ENCODE peak calls at places on chromosome 2, in six cellular contexts. D, W, L, H, O and Y are unnamed samples.

GRCh38 chr2:169485650-169486138 is 6.4 kb downstream of the BBS5 start:
- DNase-seq in D (no peak), W (no peak), L (no peak), H (no peak), O (no peak), Y (no peak)

GRCh38 chr2:157790780-157791179 is 85.3 kb downstream of the ACVR1 start:
- DNase-seq in D (no peak), W (no peak), L (no peak), H (no peak), O (no peak), Y (no peak)

GRCh38 chr2:38581193-38582147 is 21.3 kb downstream of the HNRNPLL start:
- DNase-seq in D (no peak), W (peak), L (no peak), H (peak), O (peak), Y (peak)

GRCh38 chr2:230619471-230619870 is 93.2 kb upstream of the CAB39 start:
- DNase-seq in D (no peak), W (no peak), L (no peak), H (no peak), O (no peak), Y (no peak)

GRCh38 chr2:186256540-186256939 is 229.5 kb upstream of the ZC3H15 start:
- DNase-seq in D (no peak), W (peak), L (no peak), H (peak), O (peak), Y (peak)

GRCh38 chr2:11446733-11447248 is 19.2 kb downstream of the E2F6 start:
- DNase-seq in D (peak), W (peak), L (peak), H (peak), O (no peak), Y (peak)

GRCh38 chr2:82811946-82812345 is 1647.1 kb downstream of the SUCLG1 start:
- DNase-seq in D (no peak), W (no peak), L (no peak), H (no peak), O (no peak), Y (no peak)

GRCh38 chr2:203783496-203784203 is 77.2 kb downstream of the CD28 start:
- DNase-seq in D (no peak), W (peak), L (no peak), H (peak), O (no peak), Y (peak)

GRCh38 chr2:200165687-200166086 is 140.8 kb upstream of the SPATS2L start:
- DNase-seq in D (no peak), W (no peak), L (no peak), H (no peak), O (no peak), Y (no peak)

GRCh38 chr2:110828330-110828729 is 96.0 kb downstream of the ACOXL start:
- DNase-seq in D (no peak), W (no peak), L (no peak), H (no peak), O (peak), Y (no peak)

GRCh38 chr2:52000156-52000855 is 968.4 kb upstream of the NRXN1 start:
- DNase-seq in D (no peak), W (no peak), L (no peak), H (peak), O (no peak), Y (no peak)

GRCh38 chr2:134301099-134301970 is 47.5 kb downstream of the MGAT5 start:
- DNase-seq in D (no peak), W (peak), L (no peak), H (peak), O (peak), Y (peak)

GRCh38 chr2:54459037-54459441 is 2.9 kb downstream of the SPTBN1 start:
- DNase-seq in D (no peak), W (peak), L (no peak), H (peak), O (peak), Y (peak)

GRCh38 chr2:127270663-127271062 is 23.3 kb downstream of the ERCC3 start:
- DNase-seq in D (no peak), W (no peak), L (no peak), H (no peak), O (no peak), Y (no peak)

GRCh38 chr2:32355976-32356734 is 668 bp upstream of the BIRC6 start:
- DNase-seq in D (no peak), W (no peak), L (no peak), H (no peak), O (no peak), Y (no peak)

GRCh38 chr2:38653715-38654494 is 12.0 kb upstream of the GALM start:
- DNase-seq in D (no peak), W (no peak), L (peak), H (no peak), O (no peak), Y (no peak)

GRCh38 chr2:96800762-96801463 is 15.2 kb upstream of the CNNM3 start:
- DNase-seq in D (peak), W (peak), L (peak), H (peak), O (no peak), Y (peak)

GRCh38 chr2:105919826-105920225 is 175.1 kb downstream of the NCK2 start:
- DNase-seq in D (no peak), W (peak), L (peak), H (peak), O (no peak), Y (peak)

GRCh38 chr2:173354073-173354600 is 535 bp upstream of the CDCA7 start:
- DNase-seq in D (no peak), W (no peak), L (no peak), H (peak), O (no peak), Y (peak)

GRCh38 chr2:120604767-120605166 is 130.9 kb upstream of the GLI2 start:
- DNase-seq in D (no peak), W (no peak), L (no peak), H (no peak), O (no peak), Y (no peak)

GRCh38 chr2:179191110-179191509 is 73.5 kb downstream of the SESTD1 start:
- DNase-seq in D (no peak), W (no peak), L (no peak), H (no peak), O (no peak), Y (no peak)

GRCh38 chr2:151575338-151575737 is 158.9 kb downstream of the NEB start:
- DNase-seq in D (no peak), W (peak), L (no peak), H (peak), O (no peak), Y (no peak)

GRCh38 chr2:28407131-28407975 is 14.7 kb downstream of the FOSL2 start:
- DNase-seq in D (peak), W (no peak), L (no peak), H (no peak), O (no peak), Y (no peak)

GRCh38 chr2:113175736-113176695 is 2.2 kb downstream of the PSD4 start:
- DNase-seq in D (no peak), W (no peak), L (no peak), H (no peak), O (no peak), Y (no peak)

GRCh38 chr2:101776172-101777043 is 78.9 kb downstream of the MAP4K4 start:
- DNase-seq in D (no peak), W (no peak), L (no peak), H (peak), O (peak), Y (no peak)

GRCh38 chr2:160029270-160029628 is 33.2 kb downstream of the PLA2R1 start:
- DNase-seq in D (no peak), W (no peak), L (no peak), H (no peak), O (no peak), Y (no peak)

GRCh38 chr2:84495539-84496146 is 20.7 kb upstream of the DNAH6 start:
- DNase-seq in D (no peak), W (peak), L (no peak), H (peak), O (peak), Y (peak)

GRCh38 chr2:168773719-168774521 is 28.5 kb upstream of the NOSTRIN start:
- DNase-seq in D (peak), W (peak), L (no peak), H (peak), O (peak), Y (peak)

GRCh38 chr2:174108579-174108978 is 139.8 kb downstream of the OLA1 start:
- DNase-seq in D (no peak), W (no peak), L (no peak), H (no peak), O (no peak), Y (peak)

GRCh38 chr2:223549215-223549614 is 52.9 kb downstream of the SCG2 start:
- DNase-seq in D (no peak), W (peak), L (no peak), H (peak), O (peak), Y (peak)

GRCh38 chr2:98378901-98379300 is 32.6 kb downstream of the CNGA3 start:
- DNase-seq in D (peak), W (peak), L (no peak), H (peak), O (no peak), Y (peak)

GRCh38 chr2:20661028-20661980 is 5.6 kb upstream of the GDF7 start:
- DNase-seq in D (no peak), W (peak), L (peak), H (peak), O (no peak), Y (peak)

GRCh38 chr2:201559067-201559710 is 84.1 kb downstream of the TMEM237 start:
- DNase-seq in D (no peak), W (no peak), L (no peak), H (no peak), O (no peak), Y (no peak)

GRCh38 chr2:29687121-29687520 is 234.3 kb downstream of the ALK start:
- DNase-seq in D (no peak), W (no peak), L (no peak), H (no peak), O (peak), Y (no peak)

GRCh38 chr2:27442282-27442980 is at the start of gene KRTCAP3:
- DNase-seq in D (no peak), W (no peak), L (peak), H (no peak), O (no peak), Y (no peak)

GRCh38 chr2:10086950-10087349 is 6.7 kb upstream of the CYS1 start:
- DNase-seq in D (no peak), W (no peak), L (no peak), H (no peak), O (no peak), Y (no peak)

GRCh38 chr2:150126143-150126725 is 361.2 kb downstream of the RND3 start:
- DNase-seq in D (no peak), W (no peak), L (no peak), H (no peak), O (no peak), Y (no peak)

GRCh38 chr2:6826081-6826913 is 39.4 kb downstream of the CMPK2 start:
- DNase-seq in D (no peak), W (peak), L (no peak), H (peak), O (no peak), Y (peak)

GRCh38 chr2:208069186-208069585 is 43.9 kb upstream of the PLEKHM3 start:
- DNase-seq in D (no peak), W (no peak), L (no peak), H (peak), O (no peak), Y (peak)